ENCODE peak calls at places on chromosomes 7 and 10, in four cellular contexts. R is heart right ventricle, U is dorsolateral prefrontal cortex, Q is A549. L is an unnamed sample.

GRCh38 chr10:88499569-88500470 is 83.3 kb downstream of the RNLS start:
- DNase-seq in R (no peak), U (no peak), Q (no peak), L (no peak)

GRCh38 chr7:96548664-96549063 is 161.0 kb downstream of the SEM1 start:
- DNase-seq in R (no peak), U (no peak), Q (peak), L (no peak)

GRCh38 chr10:132918264-132918616 is 24.1 kb downstream of the CFAP46 start:
- DNase-seq in R (no peak), U (no peak), Q (no peak), L (no peak)

GRCh38 chr10:101611506-101611905 is 23.4 kb downstream of the DPCD start:
- DNase-seq in R (no peak), U (no peak), Q (no peak), L (peak)

GRCh38 chr7:37368540-37368939 is 80.1 kb downstream of the ELMO1 start:
- DNase-seq in R (no peak), U (no peak), Q (no peak), L (no peak)

GRCh38 chr7:83547526-83547925 is 101.4 kb downstream of the SEMA3E start:
- DNase-seq in R (no peak), U (no peak), Q (peak), L (no peak)

GRCh38 chr7:151456782-151457181 is 16.8 kb upstream of the CRYGN start:
- DNase-seq in R (no peak), U (no peak), Q (no peak), L (no peak)

GRCh38 chr10:99630439-99630838 is 10.2 kb upstream of the SLC25A28 start:
- DNase-seq in R (no peak), U (no peak), Q (no peak), L (peak)

GRCh38 chr10:20624642-20625041 is 272.5 kb downstream of the NEBL start:
- DNase-seq in R (peak), U (no peak), Q (no peak), L (no peak)

GRCh38 chr10:484925-485661 is 204.4 kb downstream of the DIP2C start:
- DNase-seq in R (no peak), U (no peak), Q (no peak), L (no peak)

GRCh38 chr10:114180937-114181336 is 1.8 kb downstream of the TDRD1 start:
- DNase-seq in R (no peak), U (no peak), Q (no peak), L (no peak)

GRCh38 chr10:80280071-80280800 is 9.2 kb downstream of the MAT1A start:
- DNase-seq in R (no peak), U (no peak), Q (no peak), L (no peak)

GRCh38 chr10:91191581-91191919 is 28.9 kb upstream of the PCGF5 start:
- DNase-seq in R (no peak), U (no peak), Q (no peak), L (no peak)

GRCh38 chr10:61628199-61628874 is 34.4 kb upstream of the CABCOCO1 start:
- DNase-seq in R (no peak), U (no peak), Q (no peak), L (no peak)

GRCh38 chr10:122485670-122486069 is 24.3 kb downstream of the HTRA1 start:
- DNase-seq in R (no peak), U (no peak), Q (no peak), L (peak)

GRCh38 chr10:133455611-133456031 is 1.9 kb downstream of the SCART1 start:
- DNase-seq in R (no peak), U (no peak), Q (no peak), L (no peak)

GRCh38 chr10:79379512-79380124 is 32.3 kb downstream of the PPIF start:
- DNase-seq in R (no peak), U (no peak), Q (no peak), L (no peak)

GRCh38 chr10:14588084-14588937 is 186.4 kb downstream of the FAM107B start:
- DNase-seq in R (no peak), U (peak), Q (peak), L (peak)

GRCh38 chr7:157272351-157273207 is 64.2 kb upstream of the DNAJB6 start:
- DNase-seq in R (no peak), U (no peak), Q (no peak), L (no peak)

GRCh38 chr10:125073996-125074395 is 86.4 kb downstream of the CTBP2 start:
- DNase-seq in R (no peak), U (no peak), Q (no peak), L (no peak)

GRCh38 chr10:97169911-97170693 is 15.7 kb downstream of the SLIT1 start:
- DNase-seq in R (peak), U (peak), Q (peak), L (no peak)

GRCh38 chr10:72728462-72728861 is 36.5 kb downstream of the MCU start:
- DNase-seq in R (no peak), U (no peak), Q (no peak), L (no peak)

GRCh38 chr10:123704812-123705211 is 38.7 kb downstream of the GPR26 start:
- DNase-seq in R (no peak), U (no peak), Q (no peak), L (no peak)

GRCh38 chr10:59281861-59282260 is 80.5 kb downstream of the FAM13C start:
- DNase-seq in R (no peak), U (no peak), Q (no peak), L (no peak)

GRCh38 chr7:20268832-20269231 is 51.6 kb upstream of the MACC1 start:
- DNase-seq in R (no peak), U (no peak), Q (no peak), L (no peak)

GRCh38 chr10:49313501-49314070 is 14.6 kb downstream of the C10orf71 start:
- DNase-seq in R (no peak), U (no peak), Q (no peak), L (no peak)

GRCh38 chr7:151633516-151633812 is 113.8 kb upstream of the RHEB start:
- DNase-seq in R (no peak), U (no peak), Q (no peak), L (no peak)

GRCh38 chr10:75191821-75192568 is 18.6 kb upstream of the VDAC2 start:
- DNase-seq in R (peak), U (no peak), Q (peak), L (no peak)

GRCh38 chr7:22702516-22702915 is 24.5 kb upstream of the IL6 start:
- DNase-seq in R (no peak), U (no peak), Q (no peak), L (no peak)

GRCh38 chr7:116317907-116318306 is 107.6 kb downstream of the TES start:
- DNase-seq in R (no peak), U (no peak), Q (no peak), L (no peak)

GRCh38 chr10:101560293-101561067 is 27.6 kb downstream of the POLL start:
- DNase-seq in R (no peak), U (no peak), Q (no peak), L (no peak)

GRCh38 chr7:79984210-79984609 is 150.4 kb upstream of the GNAI1 start:
- DNase-seq in R (no peak), U (no peak), Q (no peak), L (no peak)

GRCh38 chr7:79977481-79977880 is 157.2 kb upstream of the GNAI1 start:
- DNase-seq in R (no peak), U (no peak), Q (no peak), L (no peak)

GRCh38 chr7:79979437-79979836 is 155.2 kb upstream of the GNAI1 start:
- DNase-seq in R (no peak), U (no peak), Q (no peak), L (no peak)

GRCh38 chr7:79980376-79980775 is 154.3 kb upstream of the GNAI1 start:
- DNase-seq in R (no peak), U (no peak), Q (no peak), L (no peak)

GRCh38 chr7:79982151-79982770 is 152.4 kb upstream of the GNAI1 start:
- DNase-seq in R (no peak), U (no peak), Q (no peak), L (no peak)
- H3K27ac ChIP-seq in R (no peak), U (no peak), Q (peak), L (no peak)

DNA sequence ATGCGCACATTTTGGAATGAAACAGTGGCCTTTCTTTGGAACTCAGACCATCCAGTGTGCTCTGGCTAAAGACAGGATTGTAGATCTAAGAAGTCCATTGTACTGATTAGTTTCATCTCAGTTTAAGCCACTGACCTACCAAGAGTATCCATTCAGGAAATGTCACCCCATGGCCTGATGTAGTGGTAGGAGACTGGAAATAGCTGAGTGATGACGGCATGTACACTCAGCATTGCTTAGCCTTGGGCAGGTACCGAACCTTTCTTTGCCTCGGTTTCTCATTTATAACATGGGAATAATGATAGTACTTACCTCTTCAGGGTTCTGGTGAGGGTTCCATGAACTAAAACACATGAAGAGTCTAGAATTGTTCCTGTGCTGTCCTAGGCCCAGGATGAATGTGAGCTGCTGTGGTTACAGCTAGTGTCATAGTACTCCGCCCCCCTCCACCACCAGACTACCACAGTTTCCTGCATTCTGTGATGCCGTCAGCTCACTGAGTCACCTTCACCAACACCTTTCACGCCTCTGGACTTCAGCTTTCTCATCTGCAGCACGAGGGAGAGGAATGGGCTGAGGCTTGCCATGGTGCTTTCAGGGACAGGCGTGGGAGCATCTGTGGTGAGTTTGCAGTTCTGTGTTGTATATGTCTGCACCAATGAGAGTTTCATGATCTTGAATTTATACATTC is 484.0 kb upstream of the GALNT17 start:
- DNase-seq in R (no peak), U (no peak), Q (no peak), L (no peak)
- H3K27ac ChIP-seq in R (no peak), U (no peak), Q (no peak), L (no peak)

DNA sequence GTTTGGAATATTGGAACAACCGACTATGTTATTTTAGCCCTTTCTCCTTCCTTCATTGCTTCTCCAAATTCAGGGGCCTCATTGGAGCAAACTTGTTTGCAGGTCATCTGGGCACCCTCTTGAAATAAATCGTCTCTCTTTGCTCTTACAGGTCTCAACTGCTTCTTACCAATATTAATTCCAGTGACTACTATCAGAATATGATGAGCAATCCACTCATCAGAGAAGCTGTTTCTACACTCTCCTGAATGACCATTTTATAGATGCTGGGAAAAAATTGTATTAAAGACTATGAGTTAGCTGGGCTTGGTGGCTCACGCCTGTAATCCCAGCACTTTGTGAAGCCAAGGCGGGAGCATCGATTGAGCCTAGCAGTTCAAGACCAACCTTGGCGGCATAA is 12.5 kb upstream of the HNRNPF start:
- DNase-seq in R (no peak), U (no peak), Q (no peak), L (no peak)
- H3K27ac ChIP-seq in R (peak), U (peak), Q (peak), L (peak)

DNA sequence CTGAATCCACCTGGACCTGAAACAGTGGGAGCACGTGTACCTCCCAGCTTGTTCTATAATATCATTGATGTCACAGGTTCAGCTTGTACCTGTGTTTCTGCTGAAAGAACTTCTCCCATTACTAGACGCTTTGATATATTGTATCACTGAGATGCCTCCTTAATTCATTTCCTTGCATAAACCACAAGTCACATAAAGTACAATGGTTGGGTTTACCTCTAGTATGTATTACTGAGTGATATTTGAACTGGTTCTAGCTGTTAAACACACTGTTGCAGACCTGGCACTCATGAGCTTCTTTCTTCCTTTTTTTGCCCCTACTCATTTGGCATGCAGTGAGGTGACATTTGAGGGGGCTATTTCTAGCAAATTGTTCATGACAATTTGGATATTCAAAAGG is 106.6 kb upstream of the KLF14 start:
- DNase-seq in R (no peak), U (no peak), Q (no peak), L (no peak)
- H3K27ac ChIP-seq in R (no peak), U (no peak), Q (peak), L (no peak)

DNA sequence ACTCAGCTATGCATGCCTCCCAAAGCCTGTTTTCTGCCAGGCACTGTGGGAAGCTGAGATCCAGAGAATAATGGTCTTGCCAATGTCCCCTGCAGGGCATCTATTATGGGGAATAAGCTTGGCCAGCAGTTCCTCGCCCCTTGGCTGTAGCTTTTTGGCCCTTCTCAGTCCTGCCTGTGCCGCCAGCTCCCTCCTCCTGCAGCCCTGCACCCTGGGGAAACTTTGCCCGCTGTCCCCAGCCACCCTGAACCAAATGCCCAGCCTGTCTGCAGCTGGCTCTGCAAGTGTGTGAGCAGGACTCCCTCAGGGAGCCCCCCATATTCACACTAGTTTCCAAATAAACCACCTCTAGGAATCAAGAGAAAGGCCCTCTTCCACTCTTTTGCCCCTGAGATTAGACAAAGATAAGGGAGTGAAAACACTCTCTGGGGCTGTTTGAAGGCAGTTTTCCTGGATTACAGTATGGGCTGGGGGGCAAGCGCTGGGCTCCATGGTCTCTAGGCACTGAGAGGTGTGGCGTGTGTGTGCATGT is 867 bp downstream of the AQP1 start:
- DNase-seq in R (no peak), U (no peak), Q (no peak), L (no peak)
- H3K27ac ChIP-seq in R (peak), U (no peak), Q (no peak), L (no peak)

DNA sequence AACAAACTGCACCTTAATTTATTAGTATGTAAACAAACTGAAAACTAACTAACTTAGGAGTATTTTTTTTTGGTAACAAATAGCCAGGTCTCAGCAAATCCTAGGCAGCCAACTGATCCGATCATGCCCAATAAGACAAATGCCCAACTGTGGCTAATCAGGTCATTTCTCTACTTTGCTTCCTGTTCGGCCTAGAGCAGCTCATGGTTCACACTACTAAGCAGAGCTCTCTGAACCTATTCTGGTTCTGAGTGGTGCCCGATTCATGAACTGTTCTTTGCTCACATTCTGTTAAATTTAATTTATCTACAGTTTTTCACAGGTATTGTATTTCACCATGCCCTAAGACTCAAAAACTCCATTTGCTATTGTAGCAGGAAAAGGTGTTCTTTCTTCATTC is 55.1 kb downstream of the CCDC3 start:
- DNase-seq in R (no peak), U (no peak), Q (no peak), L (no peak)
- H3K27ac ChIP-seq in R (no peak), U (peak), Q (no peak), L (no peak)